ENCODE peak calls at places on chromosomes 11 and 22, in ten cellular contexts. G is substantia nigra; T is adipocyte; C is iPS-NIHi11; K is NCI-H1105; Y is effector memory CD8-positive, alpha-beta T cell; R is WTC11; P is EL; S is IMR-90; E is sciatic nerve. I is an unnamed sample.

GRCh38 chr11:99370557-99371200 is 349.9 kb downstream of the CNTN5 start:
- DNase-seq in Y (no peak), S (peak; percentile 72), T (peak; percentile 84), G (no peak), P (peak; percentile 53), K (peak; percentile 82), R (peak; percentile 16), C (peak; percentile 9), E (no peak), I (no peak)

GRCh38 chr11:89355649-89356048 is 135.5 kb downstream of the NOX4 start:
- DNase-seq in E (no peak), S (no peak), R (no peak), K (no peak), P (no peak), G (no peak), C (no peak), T (no peak), Y (no peak), I (no peak)

GRCh38 chr11:79052539-79052938 is 388.3 kb downstream of the TENM4 start:
- DNase-seq in P (peak; percentile 6), S (no peak), G (peak; percentile 6), Y (no peak), R (peak; percentile 55), E (no peak), K (peak; percentile 21), T (no peak), C (peak; percentile 77), I (no peak)

GRCh38 chr11:371716-372590 is 2.7 kb downstream of the B4GALNT4 start:
- DNase-seq in S (no peak), E (no peak), R (no peak), K (no peak), C (no peak), Y (no peak), T (no peak), G (no peak), P (no peak), I (no peak)

GRCh38 chr11:129312741-129313587 is 62.7 kb upstream of the BARX2 start:
- DNase-seq in S (peak; percentile 27), E (no peak), C (no peak), P (no peak), K (no peak), Y (no peak), G (no peak), T (no peak), R (no peak), I (no peak)

GRCh38 chr11:44955019-44955738 is 4.5 kb upstream of the TP53I11 start:
- DNase-seq in G (peak; percentile 8), R (no peak), Y (no peak), C (no peak), S (peak; percentile 92), T (peak; percentile 72), K (no peak), E (no peak), P (peak; percentile 78), I (no peak)

GRCh38 chr11:64318694-64319420 is 936 bp downstream of the PRDX5 start:
- DNase-seq in K (no peak), P (no peak), C (peak; percentile 37), R (no peak), T (no peak), E (no peak), Y (no peak), S (no peak), G (no peak), I (no peak)

GRCh38 chr11:102199673-102200072 is 89.4 kb downstream of the YAP1 start:
- DNase-seq in R (no peak), Y (no peak), K (no peak), S (no peak), C (no peak), P (no peak), G (no peak), T (no peak), E (no peak), I (no peak)

GRCh38 chr11:56817661-56818060 is 69.2 kb upstream of the OR9G4 start:
- DNase-seq in S (no peak), R (no peak), K (no peak), T (no peak), Y (no peak), E (no peak), P (no peak), G (no peak), C (no peak), I (no peak)

GRCh38 chr11:80414766-80415165 is 973.9 kb upstream of the TENM4 start:
- DNase-seq in T (no peak), P (no peak), Y (no peak), G (no peak), E (no peak), C (no peak), S (no peak), K (no peak), R (no peak), I (no peak)

GRCh38 chr22:39348909-39349505 is 784 bp upstream of the SYNGR1 start:
- DNase-seq in G (no peak), C (no peak), K (peak; percentile 17), E (no peak), Y (no peak), T (no peak), R (no peak), P (no peak), S (no peak), I (no peak)

GRCh38 chr11:28259177-28259843 is 151.1 kb downstream of the METTL15 start:
- DNase-seq in R (no peak), G (no peak), P (no peak), S (no peak), T (no peak), Y (no peak), K (no peak), C (no peak), E (no peak), I (no peak)

GRCh38 chr11:23406131-23406819 is 546.0 kb upstream of the CCDC179 start:
- DNase-seq in P (no peak), S (no peak), K (no peak), E (peak; percentile 45), R (peak; percentile 54), T (no peak), Y (no peak), G (no peak), C (peak; percentile 33), I (no peak)

GRCh38 chr11:120168960-120169681 is 31.2 kb upstream of the TRIM29 start:
- DNase-seq in C (peak; percentile 95), G (peak; percentile 67), S (peak; percentile 45), T (peak; percentile 78), K (peak; percentile 81), Y (peak; percentile 15), P (peak; percentile 71), E (peak; percentile 85), R (peak; percentile 84), I (peak; percentile 79)

GRCh38 chr11:22521226-22521625 is 104.4 kb downstream of the FANCF start:
- DNase-seq in Y (no peak), R (no peak), S (peak; percentile 48), E (no peak), G (no peak), K (no peak), P (no peak), T (peak; percentile 68), C (no peak), I (no peak)

GRCh38 chr11:81916459-81916858 is 817.2 kb downstream of the FAM181B start:
- DNase-seq in G (no peak), K (no peak), S (no peak), C (no peak), R (no peak), E (no peak), T (no peak), Y (no peak), P (no peak), I (no peak)

GRCh38 chr22:50641696-50642607 is 14.0 kb upstream of the ARSA start:
- DNase-seq in C (peak; percentile 85), E (no peak), S (peak; percentile 32), T (peak; percentile 52), K (no peak), Y (no peak), P (no peak), G (no peak), R (peak; percentile 77), I (no peak)

GRCh38 chr22:37088108-37088605 is 21.4 kb downstream of the TMPRSS6 start:
- DNase-seq in E (no peak), S (peak; percentile 4), K (no peak), T (peak; percentile 9), R (no peak), P (peak; percentile 57), G (no peak), Y (no peak), C (no peak), I (no peak)

GRCh38 chr22:45830531-45831245 is 146.3 kb downstream of the WNT7B start:
- DNase-seq in K (no peak), Y (no peak), S (peak; percentile 83), C (no peak), P (peak; percentile 61), T (no peak), G (no peak), E (no peak), R (no peak), I (no peak)

GRCh38 chr11:71252434-71252781 is at the start of gene SHANK2:
- DNase-seq in Y (no peak), T (no peak), P (no peak), R (peak; percentile 67), S (no peak), C (peak; percentile 83), E (no peak), G (no peak), K (peak; percentile 22), I (no peak)

GRCh38 chr11:75784506-75784905 is 15.9 kb downstream of the DGAT2 start:
- DNase-seq in Y (no peak), R (no peak), K (no peak), E (no peak), S (no peak), C (no peak), P (no peak), T (no peak), G (no peak), I (no peak)

GRCh38 chr11:27864046-27865025 is 164.1 kb upstream of the BDNF start:
- DNase-seq in K (peak; percentile 11), E (no peak), T (no peak), C (peak; percentile 35), G (no peak), R (no peak), P (no peak), Y (no peak), S (no peak), I (no peak)

I was measured in activated effector memory CD4-positive, alpha-beta T cell treated with anti-CD3 and anti-CD28 coated beads, Interleukin-2, amount 50 U/mL, for 16 hours.